ENCODE peak calls at places on chromosomes 11 and 22, in six cellular contexts. One of them, this sample, is unnamed.

GRCh38 chr11:100632970-100633452 is 54.1 kb upstream of the ARHGAP42 start:
- DNase-seq in GM12891: no peak
- DNase-seq in SK-N-SH: no peak
- DNase-seq in HCT116: no peak
- DNase-seq in sigmoid colon: peak
- DNase-seq in esophagus muscularis mucosa: no peak
- DNase-seq in this sample: no peak

GRCh38 chr22:31139866-31140716 is at the start of gene PLA2G3:
- DNase-seq in HCT116: no peak
- DNase-seq in sigmoid colon: no peak
- DNase-seq in esophagus muscularis mucosa: no peak
- DNase-seq in GM12891: no peak
- DNase-seq in SK-N-SH: peak
- DNase-seq in this sample: no peak

GRCh38 chr11:123434262-123434661 is 4.2 kb downstream of the GRAMD1B start:
- DNase-seq in GM12891: no peak
- DNase-seq in HCT116: peak
- DNase-seq in sigmoid colon: no peak
- DNase-seq in esophagus muscularis mucosa: no peak
- DNase-seq in SK-N-SH: peak
- DNase-seq in this sample: no peak

GRCh38 chr11:68714047-68714856 is 29.9 kb downstream of the GAL start:
- DNase-seq in sigmoid colon: no peak
- DNase-seq in HCT116: no peak
- DNase-seq in GM12891: no peak
- DNase-seq in esophagus muscularis mucosa: no peak
- DNase-seq in SK-N-SH: no peak
- DNase-seq in this sample: no peak

GRCh38 chr22:33582822-33583400 is 337.4 kb downstream of the LARGE1 start:
- DNase-seq in GM12891: no peak
- DNase-seq in sigmoid colon: no peak
- DNase-seq in HCT116: no peak
- DNase-seq in SK-N-SH: no peak
- DNase-seq in esophagus muscularis mucosa: no peak
- DNase-seq in this sample: no peak

GRCh38 chr11:48165426-48165825 is 51.2 kb upstream of the OR4B1 start:
- DNase-seq in GM12891: no peak
- DNase-seq in HCT116: no peak
- DNase-seq in esophagus muscularis mucosa: no peak
- DNase-seq in sigmoid colon: no peak
- DNase-seq in SK-N-SH: no peak
- DNase-seq in this sample: no peak

GRCh38 chr11:102604875-102605274 is 20.3 kb downstream of the MMP20 start:
- DNase-seq in GM12891: no peak
- DNase-seq in esophagus muscularis mucosa: no peak
- DNase-seq in sigmoid colon: no peak
- DNase-seq in HCT116: no peak
- DNase-seq in SK-N-SH: no peak
- DNase-seq in this sample: no peak

GRCh38 chr11:93054279-93054678 is 84.8 kb downstream of the MTNR1B start:
- DNase-seq in GM12891: no peak
- DNase-seq in SK-N-SH: no peak
- DNase-seq in HCT116: no peak
- DNase-seq in sigmoid colon: no peak
- DNase-seq in esophagus muscularis mucosa: no peak
- DNase-seq in this sample: no peak

DNA sequence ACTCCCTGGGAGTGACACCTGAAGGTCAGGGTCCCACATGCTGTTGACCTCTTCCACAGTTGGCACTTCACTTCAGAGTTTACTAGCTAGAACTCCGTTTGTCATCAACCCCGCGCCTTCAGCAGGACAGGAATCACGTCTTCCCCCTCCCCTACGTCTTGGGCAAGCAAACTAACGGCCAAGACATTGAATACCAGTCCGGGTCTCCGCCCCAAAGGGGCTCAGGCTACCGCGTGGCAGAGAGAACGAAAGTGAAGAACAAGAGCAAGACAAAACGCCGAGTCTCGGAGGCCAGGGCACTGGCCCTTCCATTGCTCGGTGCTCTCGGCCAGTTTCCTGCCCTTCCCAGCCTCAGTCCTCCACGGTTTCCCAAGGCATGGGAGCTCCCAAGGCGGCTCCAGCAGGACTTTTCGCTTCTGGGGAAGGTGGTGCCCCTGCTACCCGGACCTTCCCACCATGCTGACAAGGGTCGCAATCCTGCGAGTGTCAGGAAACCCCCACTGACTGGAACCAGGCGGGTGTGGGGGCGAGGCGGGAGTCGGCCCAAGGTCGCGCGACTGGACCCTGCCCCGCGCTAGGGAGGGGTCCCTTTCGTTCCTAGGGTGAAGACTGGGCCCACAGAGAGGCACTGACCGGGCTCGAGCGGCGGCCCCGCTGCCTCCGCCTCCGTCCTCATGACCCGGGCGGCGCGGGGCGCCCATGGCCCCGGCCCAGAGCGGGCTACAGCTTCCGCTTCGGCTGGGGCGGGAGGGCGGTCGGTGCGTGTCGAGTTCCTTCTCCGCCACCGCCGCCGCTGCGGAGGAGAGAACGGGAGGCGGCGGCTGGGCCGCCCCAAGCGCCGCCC is at the start of gene GUCD1:
- DNase-seq in sigmoid colon: no peak
- DNase-seq in esophagus muscularis mucosa: no peak
- DNase-seq in SK-N-SH: no peak
- DNase-seq in GM12891: no peak
- DNase-seq in HCT116: no peak
- DNase-seq in this sample: peak
- TF ChIP-seq POLR2AphosphoS5 in sigmoid colon: peak
- TF ChIP-seq POLR2AphosphoS5 in esophagus muscularis mucosa: peak
- TF ChIP-seq POLR2AphosphoS5 in SK-N-SH: peak
- TF ChIP-seq POLR2AphosphoS5 in GM12891: no peak
- TF ChIP-seq POLR2AphosphoS5 in HCT116: peak
- TF ChIP-seq POLR2AphosphoS5 in this sample: peak

GRCh38 chr11:62805044-62805892 is at the start of gene NXF1:
- DNase-seq in SK-N-SH: peak
- DNase-seq in esophagus muscularis mucosa: peak
- DNase-seq in HCT116: peak
- DNase-seq in GM12891: peak
- DNase-seq in sigmoid colon: peak
- DNase-seq in this sample: peak

GRCh38 chr11:62810748-62811147 is 5.5 kb upstream of the NXF1 start:
- DNase-seq in SK-N-SH: no peak
- DNase-seq in sigmoid colon: no peak
- DNase-seq in GM12891: no peak
- DNase-seq in HCT116: no peak
- DNase-seq in esophagus muscularis mucosa: no peak
- DNase-seq in this sample: no peak

GRCh38 chr11:62805991-62806441 is 776 bp upstream of the NXF1 start:
- DNase-seq in GM12891: no peak
- DNase-seq in sigmoid colon: no peak
- DNase-seq in HCT116: no peak
- DNase-seq in SK-N-SH: peak
- DNase-seq in esophagus muscularis mucosa: no peak
- DNase-seq in this sample: peak

GRCh38 chr11:62804310-62805043 is 763 bp downstream of the NXF1 start:
- DNase-seq in GM12891: no peak
- DNase-seq in sigmoid colon: no peak
- DNase-seq in esophagus muscularis mucosa: no peak
- DNase-seq in SK-N-SH: no peak
- DNase-seq in HCT116: no peak
- DNase-seq in this sample: no peak

GRCh38 chr11:62806611-62807121 is 1.4 kb upstream of the NXF1 start:
- DNase-seq in HCT116: no peak
- DNase-seq in GM12891: no peak
- DNase-seq in esophagus muscularis mucosa: no peak
- DNase-seq in SK-N-SH: no peak
- DNase-seq in sigmoid colon: peak
- DNase-seq in this sample: no peak
- TF ChIP-seq POLR2AphosphoS5 in HCT116: no peak
- TF ChIP-seq POLR2AphosphoS5 in GM12891: no peak
- TF ChIP-seq POLR2AphosphoS5 in esophagus muscularis mucosa: no peak
- TF ChIP-seq POLR2AphosphoS5 in SK-N-SH: no peak
- TF ChIP-seq POLR2AphosphoS5 in sigmoid colon: no peak
- TF ChIP-seq POLR2AphosphoS5 in this sample: peak

GRCh38 chr22:21970037-21970799 is 12.4 kb downstream of the TOP3B start:
- DNase-seq in GM12891: no peak
- DNase-seq in SK-N-SH: no peak
- DNase-seq in HCT116: no peak
- DNase-seq in esophagus muscularis mucosa: no peak
- DNase-seq in sigmoid colon: no peak
- DNase-seq in this sample: no peak
- TF ChIP-seq POLR2AphosphoS5 in GM12891: no peak
- TF ChIP-seq POLR2AphosphoS5 in SK-N-SH: no peak
- TF ChIP-seq POLR2AphosphoS5 in HCT116: no peak
- TF ChIP-seq POLR2AphosphoS5 in esophagus muscularis mucosa: no peak
- TF ChIP-seq POLR2AphosphoS5 in sigmoid colon: no peak
- TF ChIP-seq POLR2AphosphoS5 in this sample: no peak

GRCh38 chr11:70203749-70204465 is 811 bp downstream of the FADD start:
- DNase-seq in GM12891: peak
- DNase-seq in HCT116: peak
- DNase-seq in esophagus muscularis mucosa: no peak
- DNase-seq in SK-N-SH: peak
- DNase-seq in sigmoid colon: peak
- DNase-seq in this sample: peak
- TF ChIP-seq POLR2AphosphoS5 in GM12891: no peak
- TF ChIP-seq POLR2AphosphoS5 in HCT116: peak
- TF ChIP-seq POLR2AphosphoS5 in esophagus muscularis mucosa: peak
- TF ChIP-seq POLR2AphosphoS5 in SK-N-SH: peak
- TF ChIP-seq POLR2AphosphoS5 in sigmoid colon: no peak
- TF ChIP-seq POLR2AphosphoS5 in this sample: peak

GRCh38 chr22:20869234-20869633 is 10.4 kb downstream of the SNAP29 start:
- DNase-seq in SK-N-SH: no peak
- DNase-seq in sigmoid colon: no peak
- DNase-seq in HCT116: no peak
- DNase-seq in esophagus muscularis mucosa: no peak
- DNase-seq in GM12891: no peak
- DNase-seq in this sample: no peak

GRCh38 chr22:20868225-20868944 is 9.6 kb downstream of the SNAP29 start:
- DNase-seq in SK-N-SH: no peak
- DNase-seq in esophagus muscularis mucosa: no peak
- DNase-seq in sigmoid colon: no peak
- DNase-seq in GM12891: no peak
- DNase-seq in HCT116: no peak
- DNase-seq in this sample: no peak

GRCh38 chr22:20866716-20867115 is 7.9 kb downstream of the SNAP29 start:
- DNase-seq in HCT116: no peak
- DNase-seq in SK-N-SH: no peak
- DNase-seq in esophagus muscularis mucosa: no peak
- DNase-seq in sigmoid colon: no peak
- DNase-seq in GM12891: no peak
- DNase-seq in this sample: no peak

GRCh38 chr22:20865869-20866445 is 7.2 kb downstream of the SNAP29 start:
- DNase-seq in GM12891: no peak
- DNase-seq in esophagus muscularis mucosa: no peak
- DNase-seq in SK-N-SH: no peak
- DNase-seq in sigmoid colon: no peak
- DNase-seq in HCT116: no peak
- DNase-seq in this sample: no peak

DNA sequence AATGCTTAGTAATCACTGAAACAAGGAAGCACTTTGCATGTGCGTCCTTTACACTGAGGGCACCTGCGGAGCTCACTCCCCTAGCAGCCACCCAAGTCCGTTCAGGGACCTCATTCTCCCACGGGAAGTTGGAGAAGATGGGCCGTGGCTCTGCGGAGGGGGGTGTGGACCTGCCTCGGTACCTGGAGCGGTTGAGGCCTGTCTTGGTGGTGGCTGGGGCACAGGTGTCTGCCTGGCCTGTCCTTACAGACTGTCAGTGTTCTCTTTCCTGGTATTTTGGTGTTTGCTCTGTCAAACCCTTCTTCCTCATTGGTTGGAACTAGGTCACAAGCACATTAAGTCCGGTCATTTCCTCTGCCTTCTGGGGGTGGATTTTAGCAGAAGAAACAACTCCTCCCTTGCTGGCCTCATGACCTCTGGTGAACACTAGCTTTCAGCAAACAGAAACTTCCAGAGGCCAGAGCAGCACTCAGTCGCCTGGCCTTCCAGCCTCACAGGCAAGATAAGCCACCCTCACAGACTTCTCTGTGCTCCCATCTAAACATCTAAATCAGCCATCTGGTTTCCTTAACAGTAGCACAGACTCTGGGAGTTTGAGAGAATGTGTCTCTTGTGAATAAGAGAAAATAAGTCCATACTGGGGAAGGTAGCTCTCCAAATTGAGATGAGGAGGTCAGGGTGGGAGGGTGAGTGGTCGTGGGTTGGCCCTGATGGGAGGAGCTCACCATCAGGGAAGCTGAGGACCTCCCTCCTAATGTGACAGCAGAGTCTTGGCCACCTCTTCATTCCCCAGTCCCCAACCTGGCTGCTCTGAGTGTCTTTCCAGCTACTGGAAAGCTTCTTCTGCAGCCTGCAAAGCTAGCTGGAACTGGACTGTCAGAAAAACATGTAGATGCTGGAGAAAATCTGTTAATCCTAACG is 8.6 kb downstream of the SNAP29 start:
- DNase-seq in SK-N-SH: peak
- DNase-seq in HCT116: no peak
- DNase-seq in sigmoid colon: peak
- DNase-seq in GM12891: no peak
- DNase-seq in esophagus muscularis mucosa: peak
- DNase-seq in this sample: peak
- TF ChIP-seq POLR2AphosphoS5 in SK-N-SH: no peak
- TF ChIP-seq POLR2AphosphoS5 in HCT116: no peak
- TF ChIP-seq POLR2AphosphoS5 in sigmoid colon: no peak
- TF ChIP-seq POLR2AphosphoS5 in GM12891: no peak
- TF ChIP-seq POLR2AphosphoS5 in esophagus muscularis mucosa: peak
- TF ChIP-seq POLR2AphosphoS5 in this sample: no peak

GRCh38 chr11:6377902-6378694 is 12.2 kb upstream of the SMPD1 start:
- DNase-seq in esophagus muscularis mucosa: no peak
- DNase-seq in SK-N-SH: no peak
- DNase-seq in HCT116: no peak
- DNase-seq in GM12891: no peak
- DNase-seq in sigmoid colon: no peak
- DNase-seq in this sample: peak
- TF ChIP-seq POLR2AphosphoS5 in esophagus muscularis mucosa: no peak
- TF ChIP-seq POLR2AphosphoS5 in SK-N-SH: no peak
- TF ChIP-seq POLR2AphosphoS5 in HCT116: no peak
- TF ChIP-seq POLR2AphosphoS5 in GM12891: no peak
- TF ChIP-seq POLR2AphosphoS5 in sigmoid colon: no peak
- TF ChIP-seq POLR2AphosphoS5 in this sample: no peak

This sample was measured in HL-60.